ENCODE peak calls at places on chromosomes 1 and 21, in four cellular contexts. A, X, G and N are unnamed samples.

GRCh38 chr1:76867342-76868130 is at the start of gene ST6GALNAC5:
- DNase-seq in A (no peak), X (peak; percentile 38), G (peak; percentile 44), N (no peak)

GRCh38 chr1:204003536-204003935 is 69.4 kb upstream of the SOX13 start:
- DNase-seq in A (no peak), X (no peak), G (no peak), N (no peak)

GRCh38 chr1:85091647-85092295 is 43.5 kb upstream of the MCOLN3 start:
- DNase-seq in A (peak; percentile 79), X (no peak), G (no peak), N (no peak)

GRCh38 chr1:223775054-223775453 is 62.7 kb downstream of the CAPN2 start:
- DNase-seq in A (no peak), X (peak; percentile 71), G (no peak), N (no peak)

GRCh38 chr1:99685516-99686180 is 39.7 kb downstream of the PALMD start:
- DNase-seq in A (peak; percentile 76), X (peak; percentile 98), G (peak; percentile 77), N (no peak)

GRCh38 chr1:97006044-97006676 is 284.6 kb downstream of the PTBP2 start:
- DNase-seq in A (no peak), X (peak; percentile 49), G (no peak), N (no peak)

GRCh38 chr1:187763976-187764375 is 935.2 kb downstream of the PLA2G4A start:
- DNase-seq in A (no peak), X (no peak), G (no peak), N (no peak)

GRCh38 chr1:113123737-113124136 is 50.7 kb downstream of the LRIG2 start:
- DNase-seq in A (no peak), X (peak; percentile 62), G (no peak), N (no peak)

GRCh38 chr1:25813734-25814471 is 5.9 kb upstream of the MTFR1L start:
- DNase-seq in A (no peak), X (no peak), G (no peak), N (no peak)

GRCh38 chr1:224427346-224427745 is 7.3 kb downstream of the WDR26 start:
- DNase-seq in A (no peak), X (peak; percentile 85), G (no peak), N (no peak)

GRCh38 chr1:31259746-31260145 is 20.1 kb upstream of the NKAIN1 start:
- DNase-seq in A (no peak), X (no peak), G (no peak), N (no peak)

GRCh38 chr1:185045793-185046441 is 559 bp downstream of the RNF2 start:
- DNase-seq in A (peak; percentile 15), X (peak; percentile 23), G (peak; percentile 45), N (peak; percentile 41)

GRCh38 chr1:218817747-218818146 is 355.9 kb upstream of the LYPLAL1 start:
- DNase-seq in A (no peak), X (peak; percentile 55), G (peak; percentile 33), N (no peak)

GRCh38 chr1:85328713-85329376 is 52.4 kb upstream of the BCL10 start:
- DNase-seq in A (peak; percentile 98), X (peak; percentile 89), G (no peak), N (no peak)

DNA sequence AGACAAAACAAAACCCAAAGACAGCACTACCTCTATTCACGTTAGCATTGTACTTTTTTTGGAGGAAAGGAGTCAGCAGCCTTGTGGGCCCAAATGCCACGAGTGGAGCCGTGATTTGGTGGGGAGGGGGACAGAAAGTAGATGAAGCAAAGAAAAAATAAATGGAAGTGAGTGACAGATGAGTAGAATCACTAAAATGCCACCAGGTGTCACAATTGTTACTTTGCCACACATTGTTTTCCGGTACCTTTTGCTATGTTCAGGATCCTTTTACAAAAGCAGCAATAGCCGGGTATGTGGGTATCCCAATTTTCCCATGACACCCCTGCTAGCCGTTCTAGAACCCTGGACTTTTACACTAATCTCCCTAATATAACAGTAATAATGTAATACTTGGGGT is 85.0 kb upstream of the AK4 start:
- DNase-seq in A (peak; percentile 8), X (no peak), G (no peak), N (no peak)
- TF ChIP-seq CTCF in A (peak; percentile 11), X (peak; percentile 4), G (no peak), N (peak; percentile 21)

GRCh38 chr1:237677979-237678378 is 212.7 kb downstream of the ZP4 start:
- DNase-seq in A (peak; percentile 33), X (peak; percentile 78), G (no peak), N (no peak)
- TF ChIP-seq CTCF in A (no peak), X (no peak), G (no peak), N (peak; percentile 27)

GRCh38 chr1:240457203-240457602 is 154.8 kb downstream of the GREM2 start:
- DNase-seq in A (no peak), X (no peak), G (no peak), N (no peak)

GRCh38 chr1:240455228-240455821 is 156.6 kb downstream of the GREM2 start:
- DNase-seq in A (peak; percentile 12), X (peak; percentile 42), G (no peak), N (no peak)
- TF ChIP-seq CTCF in A (peak; percentile 47), X (peak; percentile 47), G (no peak), N (peak; percentile 58)

DNA sequence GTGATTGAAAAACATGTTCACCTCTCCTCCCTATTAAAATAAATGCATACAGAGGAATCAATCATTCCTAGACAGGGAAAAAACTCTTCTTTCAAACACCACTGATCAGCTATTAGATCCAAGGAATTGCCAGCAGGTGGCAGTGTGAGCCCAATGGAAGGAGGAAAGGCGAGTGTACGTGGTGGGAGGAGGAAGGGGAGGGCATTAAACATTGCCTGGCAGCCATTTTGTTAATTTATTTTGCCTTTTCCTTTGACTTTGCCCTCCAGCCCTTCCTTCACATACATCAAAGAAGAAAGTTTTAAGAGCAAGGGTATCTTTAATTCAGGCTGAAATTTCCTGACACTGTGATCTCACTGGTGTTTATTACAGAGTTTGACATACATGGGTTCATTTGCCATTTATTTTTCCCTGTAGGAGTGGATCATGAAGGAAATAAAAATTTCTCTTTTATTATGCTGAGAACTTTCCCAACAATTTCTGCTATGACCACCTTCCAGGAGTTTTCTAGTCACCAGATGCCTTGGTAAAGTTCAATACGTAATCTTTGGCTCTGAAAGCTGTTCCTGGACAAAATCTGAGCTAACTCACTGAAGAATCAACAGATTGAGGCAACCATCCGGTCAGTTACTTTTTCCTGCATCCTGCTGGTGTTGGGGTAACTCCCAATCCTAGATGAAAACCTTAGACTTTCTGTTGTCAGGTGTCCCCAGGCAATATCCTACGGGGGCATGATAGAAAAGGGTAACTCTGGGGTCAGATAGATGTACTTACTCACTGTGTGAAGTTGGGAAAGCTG is 1.9 kb upstream of the GNAI3 start:
- DNase-seq in A (peak; percentile 80), X (peak; percentile 90), G (peak; percentile 87), N (peak; percentile 78)
- TF ChIP-seq CTCF in A (peak; percentile 70), X (peak; percentile 82), G (peak; percentile 84), N (peak; percentile 96)

GRCh38 chr21:45006536-45007079 is 66.8 kb downstream of the SLX9 start:
- DNase-seq in A (no peak), X (no peak), G (no peak), N (no peak)

GRCh38 chr21:45003331-45004058 is 63.7 kb downstream of the SLX9 start:
- DNase-seq in A (no peak), X (no peak), G (peak; percentile 23), N (no peak)

GRCh38 chr21:45004059-45004422 is 64.2 kb downstream of the SLX9 start:
- DNase-seq in A (no peak), X (no peak), G (no peak), N (no peak)

GRCh38 chr21:45002381-45003204 is 62.8 kb downstream of the SLX9 start:
- DNase-seq in A (no peak), X (no peak), G (peak; percentile 27), N (no peak)

DNA sequence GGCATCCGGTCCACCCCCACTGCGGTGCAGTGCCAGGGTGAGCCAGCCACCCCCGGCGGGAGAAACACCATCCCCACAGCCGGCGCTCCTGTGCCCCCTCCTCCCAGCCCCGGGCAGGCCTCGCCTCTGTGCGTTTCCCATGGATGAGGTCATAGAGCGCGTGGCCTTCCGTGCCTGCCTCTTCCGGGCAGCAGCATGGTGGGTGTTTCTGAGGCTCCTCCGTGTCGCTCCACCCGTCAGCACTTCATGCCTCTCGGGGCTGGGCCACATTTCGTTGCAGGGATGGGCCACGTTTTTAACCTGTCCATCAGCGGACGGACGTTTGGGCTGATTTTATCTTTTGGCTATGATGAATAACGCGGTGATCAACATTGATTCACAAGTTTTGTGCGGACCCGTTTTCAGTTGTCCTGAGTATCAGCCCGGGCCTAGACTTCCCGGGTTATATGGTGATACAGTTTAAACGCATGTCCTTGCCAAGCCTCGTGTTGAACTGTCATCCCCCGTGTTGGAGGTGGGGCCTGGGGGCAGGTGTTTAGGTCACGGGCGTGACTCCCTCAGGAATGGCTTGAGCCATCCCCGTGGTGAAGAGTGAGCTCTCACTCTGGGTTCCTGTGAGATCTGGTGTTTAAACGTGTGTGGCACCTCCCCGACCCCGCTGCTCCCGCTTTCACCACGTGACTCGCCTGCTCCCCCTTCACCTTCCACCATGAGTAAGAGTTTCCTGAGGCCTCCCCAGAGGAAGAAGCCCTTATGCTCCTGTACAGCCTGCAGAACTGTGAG is 64.8 kb downstream of the SLX9 start:
- DNase-seq in A (peak; percentile 15), X (no peak), G (peak; percentile 25), N (no peak)
- TF ChIP-seq CTCF in A (no peak), X (no peak), G (no peak), N (no peak)

DNA sequence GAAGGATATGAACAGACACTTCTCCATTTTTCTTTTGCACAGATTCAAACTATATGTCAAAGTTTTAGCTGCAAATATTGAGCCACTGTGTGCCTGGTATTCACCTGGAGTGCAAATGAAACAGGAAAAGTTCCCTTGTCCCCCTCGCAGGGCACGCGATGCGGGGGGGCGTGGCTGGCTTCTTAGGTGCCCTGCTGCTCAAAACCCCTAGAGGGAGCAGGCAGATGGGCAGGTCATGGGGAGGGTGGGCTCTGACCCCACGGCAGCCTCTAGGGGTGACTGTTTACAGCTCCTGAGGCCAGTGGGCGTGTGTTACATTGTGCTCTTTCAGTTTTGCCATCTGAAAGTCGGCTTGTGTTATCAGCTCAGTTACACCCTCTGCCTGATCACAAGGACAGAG is 931.2 kb upstream of the B3GALT2 start:
- DNase-seq in A (no peak), X (no peak), G (no peak), N (no peak)
- TF ChIP-seq CTCF in A (no peak), X (no peak), G (no peak), N (no peak)

GRCh38 chr1:57278558-57278957 is 145.3 kb downstream of the DAB1 start:
- DNase-seq in A (no peak), X (no peak), G (no peak), N (no peak)
- TF ChIP-seq CTCF in A (no peak), X (no peak), G (no peak), N (no peak)

GRCh38 chr21:23452384-23453083 is 2154.7 kb downstream of the MRPL39 start:
- DNase-seq in A (no peak), X (no peak), G (no peak), N (no peak)
- TF ChIP-seq CTCF in A (no peak), X (no peak), G (no peak), N (no peak)

DNA sequence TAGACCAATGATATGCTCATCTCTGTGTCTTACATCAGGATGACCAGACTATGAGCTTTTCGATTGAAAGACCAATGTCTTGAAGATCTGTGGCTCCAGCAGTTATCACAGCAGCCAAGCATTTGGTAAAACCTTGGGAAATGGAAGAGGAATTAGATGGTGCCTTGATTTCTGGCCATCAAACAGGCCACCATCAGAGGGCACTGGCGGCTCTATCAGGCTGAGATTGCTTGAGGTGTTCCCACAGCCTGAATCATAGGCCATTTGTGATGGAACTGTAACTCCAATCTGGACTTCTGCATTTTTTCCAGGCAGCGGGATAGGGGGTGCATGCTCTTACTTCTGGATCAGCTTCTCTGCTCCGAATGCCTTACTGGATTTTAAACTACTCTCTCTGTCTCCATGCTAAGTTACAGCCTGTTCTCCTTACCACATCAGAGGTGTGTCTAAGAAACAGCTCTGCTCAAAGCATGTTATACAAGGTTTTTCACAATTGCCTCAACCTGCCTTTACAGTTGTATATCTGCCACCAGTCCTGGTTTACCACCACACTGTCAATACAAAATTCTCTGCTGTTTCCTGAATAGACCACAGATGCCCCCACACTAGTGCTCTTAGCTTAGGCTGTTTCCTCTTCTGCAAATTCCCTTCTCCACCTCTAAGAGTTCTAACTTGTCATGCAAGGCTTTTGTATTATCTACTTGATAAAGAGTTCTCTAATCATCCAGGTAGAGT is 180.9 kb downstream of the PTGER3 start:
- DNase-seq in A (no peak), X (no peak), G (no peak), N (no peak)
- TF ChIP-seq CTCF in A (no peak), X (no peak), G (no peak), N (peak; percentile 16)